ENCODE peak calls at places on chromosomes 7 and 10, in six cellular contexts. Y, O, C, T, N and W are unnamed samples.

GRCh38 chr10:133056001-133056400 is 31.7 kb upstream of the ADGRA1 start:
- DNase-seq in C (no peak), T (no peak), Y (no peak), N (no peak), O (no peak), W (no peak)

GRCh38 chr10:86049442-86049841 is 317.2 kb downstream of the GRID1 start:
- DNase-seq in N (no peak), T (no peak), O (no peak), C (no peak), Y (no peak), W (no peak)

GRCh38 chr10:108862691-108863350 is 1060.5 kb downstream of the XPNPEP1 start:
- DNase-seq in C (no peak), T (no peak), Y (no peak), N (no peak), O (no peak), W (no peak)

GRCh38 chr10:93718937-93719725 is 16.7 kb upstream of the FRA10AC1 start:
- DNase-seq in C (peak; percentile 30), N (no peak), T (no peak), Y (no peak), O (no peak), W (no peak)

GRCh38 chr7:2978403-2978802 is 65.3 kb downstream of the CARD11 start:
- DNase-seq in T (no peak), N (no peak), O (no peak), Y (no peak), C (peak; percentile 76), W (peak; percentile 72)

GRCh38 chr10:63005246-63005645 is 127.9 kb upstream of the NRBF2 start:
- DNase-seq in N (no peak), O (no peak), Y (no peak), T (no peak), C (no peak), W (no peak)

GRCh38 chr10:103967433-103968142 is 648 bp downstream of the SLK start:
- DNase-seq in T (peak; percentile 65), C (peak; percentile 46), O (no peak), N (no peak), Y (no peak), W (peak; percentile 13)

GRCh38 chr10:784377-784758 is 94.9 kb upstream of the DIP2C start:
- DNase-seq in N (no peak), C (peak; percentile 66), T (no peak), O (peak; percentile 16), Y (no peak), W (no peak)

GRCh38 chr10:86645111-86645445 is 9.3 kb upstream of the OPN4 start:
- DNase-seq in O (no peak), Y (no peak), T (no peak), N (no peak), C (no peak), W (peak; percentile 2)

GRCh38 chr10:79322616-79323566 is 24.4 kb upstream of the PPIF start:
- DNase-seq in Y (no peak), C (no peak), N (peak; percentile 93), T (no peak), O (no peak), W (peak; percentile 76)

GRCh38 chr7:30168800-30169584 is 34.2 kb downstream of the MTURN start:
- DNase-seq in Y (no peak), N (no peak), O (no peak), T (no peak), C (peak; percentile 83), W (no peak)

GRCh38 chr7:37119296-37119695 is 329.4 kb downstream of the ELMO1 start:
- DNase-seq in O (no peak), N (no peak), T (no peak), Y (no peak), C (no peak), W (no peak)

GRCh38 chr10:93438796-93439253 is 43.3 kb downstream of the MYOF start:
- DNase-seq in O (peak; percentile 82), T (no peak), Y (no peak), C (peak; percentile 95), N (no peak), W (peak; percentile 85)

GRCh38 chr7:54932818-54933543 is 85.8 kb upstream of the EGFR start:
- DNase-seq in C (peak; percentile 81), T (peak; percentile 28), O (peak; percentile 28), N (no peak), Y (peak; percentile 17), W (peak; percentile 72)

GRCh38 chr7:79876769-79877362 is 257.8 kb upstream of the GNAI1 start:
- DNase-seq in O (no peak), N (no peak), C (no peak), Y (no peak), T (peak; percentile 38), W (no peak)

GRCh38 chr7:126426652-126427051 is 826.1 kb downstream of the GRM8 start:
- DNase-seq in O (no peak), N (no peak), Y (no peak), C (no peak), T (no peak), W (no peak)

GRCh38 chr10:4215485-4215884 is 430.5 kb upstream of the KLF6 start:
- DNase-seq in Y (no peak), C (no peak), N (no peak), T (no peak), O (no peak), W (no peak)

GRCh38 chr10:4217653-4218052 is 432.6 kb upstream of the KLF6 start:
- DNase-seq in N (no peak), Y (no peak), O (no peak), T (no peak), C (no peak), W (no peak)

GRCh38 chr10:4215963-4216575 is 431.1 kb upstream of the KLF6 start:
- DNase-seq in N (no peak), O (no peak), C (no peak), Y (no peak), T (no peak), W (no peak)

GRCh38 chr10:4214912-4215311 is 429.9 kb upstream of the KLF6 start:
- DNase-seq in T (no peak), O (no peak), C (peak; percentile 28), N (no peak), Y (no peak), W (no peak)

DNA sequence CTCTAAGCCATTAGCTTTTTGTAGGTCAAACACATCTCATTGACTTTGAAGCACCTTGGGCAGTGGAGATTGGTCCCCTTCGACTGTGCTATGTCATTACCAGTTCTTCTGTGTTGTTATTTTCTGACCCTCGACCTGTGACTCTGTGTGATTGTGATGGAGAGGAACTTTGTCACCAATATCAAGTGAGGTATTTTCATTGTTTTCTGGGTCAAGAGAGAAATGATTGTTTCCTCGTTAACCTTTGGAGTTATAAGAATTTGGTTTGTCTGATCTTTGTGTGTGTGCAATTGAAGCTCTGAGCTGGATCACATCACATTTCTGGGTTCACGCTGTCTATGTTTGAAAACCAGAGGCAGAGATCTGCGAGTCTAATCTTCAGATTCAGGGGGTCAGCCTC is 432.2 kb upstream of the KLF6 start:
- DNase-seq in N (no peak), C (no peak), O (no peak), Y (no peak), T (no peak), W (no peak)
- TF ChIP-seq POLR2AphosphoS5 in N (no peak), C (no peak), O (no peak), Y (no peak), T (no peak), W (no peak)

DNA sequence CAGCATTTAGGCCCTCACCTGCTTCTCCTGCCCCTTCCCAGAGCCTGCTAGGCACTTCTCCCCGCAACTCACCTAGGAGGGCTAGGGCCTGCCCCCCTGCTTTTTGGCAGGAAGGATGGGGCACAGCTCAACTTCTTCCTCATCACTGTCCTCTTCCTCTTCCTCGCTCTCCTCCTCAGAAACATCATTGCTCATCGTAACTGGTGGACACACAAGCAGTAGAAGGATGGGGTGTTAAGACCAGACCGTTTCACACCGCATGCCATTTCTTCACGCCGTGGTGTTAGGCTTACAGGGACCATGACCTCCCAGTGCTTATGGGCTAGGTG is 1.6 kb downstream of the NPM3 start:
- DNase-seq in C (no peak), N (no peak), T (no peak), O (no peak), Y (no peak), W (no peak)
- H3K4me1 ChIP-seq in C (peaks cover 56% of the 10 kb centered on the region), N (peaks cover 42% of the 10 kb centered on the region), T (peaks cover 26% of the 10 kb centered on the region), O (peaks cover 45% of the 10 kb centered on the region), Y (peaks cover 58% of the 10 kb centered on the region), W (peaks cover 5% of the 10 kb centered on the region)

GRCh38 chr7:1541431-1542162 is 11.1 kb downstream of the MAFK start:
- DNase-seq in Y (no peak), T (no peak), O (no peak), C (no peak), N (no peak), W (no peak)

GRCh38 chr7:1544178-1544895 is 11.7 kb downstream of the TMEM184A start:
- DNase-seq in C (no peak), Y (no peak), T (no peak), N (no peak), O (no peak), W (no peak)

GRCh38 chr7:1543826-1544177 is 12.2 kb downstream of the TMEM184A start:
- DNase-seq in Y (no peak), T (no peak), C (no peak), O (no peak), N (no peak), W (no peak)

GRCh38 chr7:1542329-1542728 is 11.8 kb downstream of the MAFK start:
- DNase-seq in T (no peak), N (no peak), C (no peak), Y (no peak), O (no peak), W (no peak)

GRCh38 chr7:1542841-1543747 is 12.6 kb downstream of the MAFK start:
- DNase-seq in O (no peak), N (no peak), T (no peak), C (peak; percentile 3), Y (no peak), W (no peak)
- TF ChIP-seq POLR2AphosphoS5 in O (no peak), N (no peak), T (no peak), C (no peak), Y (peak; percentile 25), W (no peak)

GRCh38 chr10:73493781-73494180 is 2.0 kb downstream of the PPP3CB start:
- DNase-seq in C (no peak), N (no peak), O (no peak), Y (no peak), T (no peak), W (no peak)
- H3K4me1 ChIP-seq in C (peaks cover 15% of the 10 kb centered on the region), N (peaks cover 26% of the 10 kb centered on the region), O (peaks cover 21% of the 10 kb centered on the region), Y (peaks cover 30% of the 10 kb centered on the region), T (peaks cover 25% of the 10 kb centered on the region), W (no peaks in the 10 kb centered on the region)

DNA sequence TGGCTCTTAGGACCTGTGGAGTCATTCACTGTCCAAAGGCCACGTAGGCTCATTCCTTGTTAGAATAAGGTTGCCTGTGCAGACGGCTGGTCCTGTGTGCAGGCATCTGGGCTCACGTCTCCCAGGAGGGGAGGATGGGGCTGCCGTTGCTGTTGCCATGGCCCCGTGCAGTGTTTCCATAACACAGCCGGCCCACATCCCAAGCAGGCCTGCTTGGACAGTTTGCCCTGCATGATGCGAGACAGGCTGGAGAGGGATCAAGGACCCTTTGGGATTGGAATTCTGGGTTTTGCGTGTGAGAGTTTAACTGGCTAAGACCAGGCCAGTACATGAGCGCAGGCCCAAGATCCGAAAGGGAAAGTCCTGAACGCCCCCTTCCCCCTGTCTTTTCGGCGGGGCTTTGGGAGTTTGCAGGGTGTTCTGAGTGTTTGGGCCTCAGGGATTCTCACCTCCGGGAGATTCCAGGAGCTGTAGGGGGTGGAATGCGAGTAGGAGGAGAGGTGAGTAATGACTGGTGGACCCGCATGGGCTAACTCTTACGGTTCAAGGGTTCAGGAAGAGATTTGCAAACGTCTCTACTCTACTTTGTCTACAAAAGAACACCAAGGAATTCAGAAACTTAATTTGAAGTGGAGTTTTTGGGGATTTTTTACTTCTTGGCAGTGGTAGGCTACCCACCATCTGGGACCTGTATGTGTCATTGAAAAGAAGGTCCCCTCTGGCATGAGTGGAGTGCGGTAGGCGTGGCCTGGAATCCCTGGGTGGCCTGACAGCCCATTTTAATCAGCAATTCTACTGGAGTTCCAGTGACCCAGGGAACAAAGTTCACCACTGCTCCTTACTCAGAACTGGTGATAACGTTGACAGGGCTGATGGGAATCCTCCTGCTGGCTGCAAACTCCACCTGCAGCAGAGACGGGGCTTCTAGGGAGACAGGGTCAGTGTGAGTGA is 125.4 kb downstream of the ITIH5 start:
- DNase-seq in T (no peak), O (no peak), Y (peak; percentile 93), N (no peak), C (peak; percentile 69), W (no peak)
- TF ChIP-seq POLR2AphosphoS5 in T (no peak), O (no peak), Y (no peak), N (peak; percentile 82), C (no peak), W (no peak)